ENCODE peak calls at places on chromosomes 16 and 17, in nine cellular contexts. T is upper lobe of right lung; B is tibial nerve; J is CD4-positive, CD25-positive, alpha-beta regulatory T cell; R is mesendoderm; D is left lung; H is neuronal stem cell; X is HAP-1; O is suprapubic skin. G is an unnamed sample. For H3K4me1, the result is how much of the 10 kb centered on the place peaks cover.

GRCh38 chr16:82769845-82770244 is 143.1 kb downstream of the CDH13 start:
- DNase-seq in X (no peak), H (no peak), R (no peak), T (no peak), D (no peak), O (no peak), B (no peak), J (no peak), G (no peak)

GRCh38 chr16:7182510-7183109 is 150.0 kb upstream of the RBFOX1 start:
- DNase-seq in X (no peak), J (no peak), B (no peak), R (peak), D (no peak), H (peak), T (no peak), O (no peak), G (no peak)

GRCh38 chr17:82201498-82201910 is 11.1 kb downstream of the CCDC57 start:
- DNase-seq in H (no peak), T (no peak), D (no peak), X (no peak), O (no peak), R (no peak), J (no peak), B (no peak), G (no peak)

GRCh38 chr16:67481561-67482259 is 753 bp upstream of the ATP6V0D1 start:
- DNase-seq in T (peak), O (peak), H (no peak), B (no peak), X (peak), D (no peak), R (no peak), J (peak), G (peak)

GRCh38 chr16:11556945-11557720 is 29.6 kb downstream of the LITAF start:
- DNase-seq in R (no peak), J (no peak), O (no peak), B (no peak), D (no peak), T (no peak), X (no peak), H (no peak), G (peak)

GRCh38 chr17:7022791-7023571 is at the start of gene BCL6B:
- DNase-seq in H (no peak), X (no peak), J (no peak), R (no peak), D (no peak), O (no peak), B (no peak), T (peak), G (no peak)

GRCh38 chr16:27242868-27243590 is 25.5 kb downstream of the NSMCE1 start:
- DNase-seq in B (no peak), X (no peak), D (no peak), T (peak), J (peak), O (no peak), H (no peak), R (no peak), G (peak)

GRCh38 chr16:3101018-3101840 is 2.1 kb upstream of the ZSCAN10 start:
- DNase-seq in H (no peak), D (no peak), O (no peak), T (no peak), J (peak), R (peak), X (peak), B (no peak), G (peak)

GRCh38 chr16:86519649-86520316 is 9.5 kb downstream of the FOXF1 start:
- DNase-seq in T (peak), H (peak), J (peak), O (no peak), D (no peak), B (no peak), R (peak), X (peak), G (peak)

GRCh38 chr16:81723098-81723723 is 55.9 kb upstream of the PLCG2 start:
- DNase-seq in B (no peak), X (peak), H (peak), O (no peak), R (peak), D (no peak), J (peak), T (no peak), G (peak)

GRCh38 chr17:55584055-55584685 is 72.9 kb upstream of the SMIM36 start:
- DNase-seq in R (no peak), J (no peak), H (no peak), D (no peak), X (no peak), O (no peak), B (no peak), T (no peak), G (no peak)

GRCh38 chr16:785563-786535 is 2.3 kb downstream of the RPUSD1 start:
- DNase-seq in X (peak), J (peak), D (peak), O (no peak), B (peak), T (peak), H (peak), R (peak), G (peak)

GRCh38 chr17:56939869-56940484 is 20.9 kb downstream of the COIL start:
- DNase-seq in D (no peak), T (no peak), O (no peak), B (no peak), X (no peak), R (peak), H (peak), J (peak), G (no peak)

GRCh38 chr17:47652570-47652969 is 2.9 kb downstream of the KPNB1 start:
- DNase-seq in O (no peak), J (no peak), T (no peak), H (no peak), X (no peak), D (no peak), R (peak), B (no peak), G (no peak)

GRCh38 chr16:30805056-30805369 is 18.0 kb upstream of the ZNF629 start:
- DNase-seq in J (no peak), B (no peak), D (no peak), X (no peak), H (peak), T (no peak), O (no peak), R (no peak), G (no peak)

GRCh38 chr17:46994993-46995392 is 15.9 kb upstream of the RPRML start:
- DNase-seq in J (no peak), D (no peak), H (no peak), R (no peak), O (no peak), B (no peak), T (no peak), X (no peak), G (peak)

GRCh38 chr16:57600048-57600835 is 28.2 kb upstream of the ADGRG1 start:
- DNase-seq in J (peak), B (no peak), T (peak), H (peak), O (no peak), R (peak), D (peak), X (peak), G (peak)

GRCh38 chr16:55552621-55553020 is 13.9 kb upstream of the CAPNS2 start:
- DNase-seq in H (no peak), B (no peak), D (no peak), J (no peak), T (no peak), R (no peak), O (no peak), X (no peak), G (no peak)

GRCh38 chr16:24346734-24347133 is 90.6 kb downstream of the CACNG3 start:
- DNase-seq in R (no peak), O (no peak), T (no peak), X (no peak), D (no peak), J (no peak), B (no peak), H (no peak), G (no peak)

GRCh38 chr16:12059216-12059769 is 82.8 kb downstream of the SNX29 start:
- DNase-seq in D (no peak), B (no peak), T (peak), O (peak), J (no peak), X (no peak), H (no peak), R (no peak), G (peak)

GRCh38 chr17:71188811-71189492 is 931.9 kb upstream of the SOX9 start:
- DNase-seq in D (no peak), R (no peak), J (no peak), X (no peak), H (no peak), O (no peak), B (no peak), T (no peak), G (no peak)

GRCh38 chr16:56956756-56957155 is 5.0 kb upstream of the CETP start:
- DNase-seq in J (no peak), O (peak), B (no peak), D (no peak), H (no peak), R (no peak), X (no peak), T (no peak), G (no peak)

GRCh38 chr17:60392845-60393702 is 1.1 kb upstream of the USP32 start:
- DNase-seq in B (no peak), D (no peak), X (peak), T (peak), O (peak), J (peak), R (peak), H (no peak), G (peak)

GRCh38 chr17:82012482-82013295 is 10.0 kb downstream of the CENPX start:
- DNase-seq in O (no peak), B (no peak), T (peak), X (no peak), H (no peak), D (peak), R (peak), J (no peak), G (no peak)

GRCh38 chr17:79339311-79339710 is 264.7 kb downstream of the ENGASE start:
- DNase-seq in R (no peak), J (no peak), X (no peak), D (peak), T (no peak), B (no peak), O (no peak), H (no peak), G (peak)

GRCh38 chr17:68535903-68536302 is 23.7 kb downstream of the PRKAR1A start:
- DNase-seq in B (no peak), X (no peak), J (no peak), D (no peak), H (no peak), R (no peak), T (no peak), O (no peak), G (no peak)

GRCh38 chr17:68531252-68531651 is 19.0 kb downstream of the PRKAR1A start:
- DNase-seq in R (no peak), D (no peak), X (no peak), J (no peak), O (no peak), H (no peak), T (no peak), B (no peak), G (no peak)

GRCh38 chr17:68534714-68535113 is 22.5 kb downstream of the PRKAR1A start:
- DNase-seq in D (no peak), J (no peak), H (no peak), B (no peak), O (no peak), T (no peak), R (no peak), X (no peak), G (no peak)

GRCh38 chr17:68532826-68533225 is 20.6 kb downstream of the PRKAR1A start:
- DNase-seq in R (no peak), X (no peak), O (no peak), J (no peak), T (no peak), D (no peak), H (no peak), B (no peak), G (no peak)

GRCh38 chr17:68533887-68534700 is 21.9 kb downstream of the PRKAR1A start:
- DNase-seq in O (no peak), J (peak), B (no peak), H (no peak), T (no peak), D (no peak), X (no peak), R (peak), G (no peak)
- H3K4me1 ChIP-seq in O (under half), J (under half), B (under half), H (under half), T (under half), D (under half), X (under half), R (under half), G (under half)

GRCh38 chr17:50635720-50636144 is 1.1 kb downstream of the ABCC3 start:
- DNase-seq in B (no peak), H (no peak), R (no peak), J (no peak), T (no peak), D (peak), X (no peak), O (no peak), G (peak)
- H3K4me1 ChIP-seq in B (under half), H (under half), R (under half), J (under half), T (under half), D (half or more), X (under half), O (under half), G (under half)

DNA sequence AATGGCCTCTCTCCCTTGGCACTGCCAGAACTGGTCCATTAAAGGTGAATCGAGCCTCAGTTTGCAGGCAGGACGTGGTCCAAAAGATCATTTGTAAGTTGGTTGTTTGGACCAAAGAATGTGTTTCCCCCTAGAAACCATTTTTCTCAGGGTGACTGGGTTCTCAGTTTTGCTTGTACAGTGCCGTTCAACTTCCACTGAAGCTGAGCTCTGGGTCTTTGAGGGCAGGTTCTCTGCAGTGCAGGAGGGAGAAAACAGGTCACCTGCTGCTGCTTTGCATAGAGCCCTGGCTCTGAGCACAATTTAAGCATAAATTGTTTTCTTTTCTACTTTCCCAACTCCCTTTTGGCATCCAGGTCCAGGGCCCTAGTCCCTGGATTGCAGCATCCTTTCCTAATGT is 8.9 kb upstream of the AMZ2 start:
- DNase-seq in O (no peak), D (no peak), R (no peak), T (no peak), H (no peak), B (no peak), X (no peak), J (peak), G (no peak)
- H3K4me1 ChIP-seq in O (under half), D (under half), R (under half), T (under half), H (under half), B (under half), X (under half), J (under half), G (under half)

GRCh38 chr17:17758443-17758842 is 77.2 kb downstream of the RAI1 start:
- DNase-seq in B (no peak), R (no peak), O (no peak), D (no peak), H (no peak), J (no peak), T (no peak), X (no peak), G (no peak)

GRCh38 chr17:17754719-17755686 is 73.7 kb downstream of the RAI1 start:
- DNase-seq in J (no peak), R (no peak), B (no peak), O (no peak), H (no peak), D (peak), T (peak), X (no peak), G (peak)

GRCh38 chr17:17757944-17758343 is 76.7 kb downstream of the RAI1 start:
- DNase-seq in H (no peak), R (no peak), D (no peak), B (no peak), T (no peak), X (no peak), J (no peak), O (no peak), G (peak)

GRCh38 chr17:17757391-17757791 is 76.1 kb downstream of the RAI1 start:
- DNase-seq in B (no peak), T (no peak), D (peak), X (no peak), J (peak), O (no peak), H (no peak), R (no peak), G (peak)

GRCh38 chr17:17755715-17756114 is 74.5 kb downstream of the RAI1 start:
- DNase-seq in T (no peak), R (no peak), B (no peak), D (peak), X (no peak), H (no peak), J (no peak), O (no peak), G (no peak)
- H3K4me1 ChIP-seq in T (under half), R (under half), B (under half), D (under half), X (under half), H (under half), J (half or more), O (under half), G (under half)

GRCh38 chr16:79131676-79132075 is 468.9 kb downstream of the MAF start:
- DNase-seq in T (no peak), B (no peak), D (no peak), X (no peak), O (no peak), H (no peak), J (no peak), R (no peak), G (no peak)

GRCh38 chr16:79127768-79128167 is 472.8 kb downstream of the MAF start:
- DNase-seq in J (no peak), R (no peak), O (no peak), T (no peak), B (no peak), X (no peak), H (no peak), D (no peak), G (no peak)

GRCh38 chr16:79134300-79134699 is 466.2 kb downstream of the MAF start:
- DNase-seq in O (no peak), B (no peak), H (no peak), J (no peak), D (no peak), X (no peak), R (no peak), T (no peak), G (no peak)

GRCh38 chr16:79132745-79133144 is 467.8 kb downstream of the MAF start:
- DNase-seq in H (no peak), B (no peak), R (no peak), O (no peak), X (no peak), D (no peak), T (no peak), J (no peak), G (peak)

GRCh38 chr16:79128706-79129105 is 471.8 kb downstream of the MAF start:
- DNase-seq in T (no peak), X (no peak), D (no peak), J (no peak), H (no peak), O (no peak), R (no peak), B (no peak), G (no peak)
- H3K4me1 ChIP-seq in T (under half), X (under half), D (under half), J (under half), H (under half), O (under half), R (under half), B (under half), G (under half)

DNA sequence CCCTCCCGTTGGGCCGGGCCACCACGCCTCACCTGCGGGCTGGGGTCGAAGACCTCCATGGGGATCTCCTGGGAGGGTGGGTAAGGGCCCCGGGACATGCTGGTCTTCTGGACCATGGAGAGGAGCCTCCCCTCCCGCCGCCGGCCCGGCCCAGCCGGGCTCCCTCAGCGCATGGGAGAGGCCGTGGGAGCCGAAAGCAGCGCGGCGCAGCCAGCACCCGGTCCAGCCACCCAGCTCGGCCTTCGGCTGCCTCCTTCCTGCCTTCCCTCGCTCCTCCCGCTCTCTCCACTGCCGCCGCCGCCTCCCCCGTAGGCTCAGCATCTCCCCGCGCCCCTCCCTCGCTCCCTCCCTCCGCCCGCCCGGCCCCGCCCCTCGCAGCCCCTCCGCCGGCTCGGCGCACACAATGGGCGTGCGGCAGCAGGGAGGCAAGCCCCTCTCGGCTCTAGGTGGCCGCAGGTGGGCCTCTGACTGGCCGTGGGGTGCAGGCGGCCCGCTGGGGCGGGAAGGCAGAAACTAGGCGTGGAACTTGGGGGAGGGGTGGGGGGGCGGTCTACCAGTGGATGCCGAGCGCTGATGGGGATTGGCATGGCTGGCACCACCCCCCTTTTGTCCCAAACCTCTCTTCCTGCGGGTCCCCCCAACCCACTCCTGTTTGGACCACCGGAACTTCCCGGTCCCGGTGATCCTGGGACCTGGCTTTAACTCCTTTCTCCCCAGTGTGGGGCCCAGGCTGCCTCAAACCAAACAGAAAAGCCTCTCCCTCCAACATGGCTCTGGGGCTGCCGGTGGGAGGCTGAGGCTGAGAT is at the start of gene CACNB1:
- DNase-seq in T (peak), R (peak), D (peak), H (peak), J (peak), B (peak), X (peak), O (peak), G (peak)
- H3K4me1 ChIP-seq in T (under half), R (under half), D (half or more), H (under half), J (half or more), B (under half), X (under half), O (half or more), G (under half)

GRCh38 chr16:87946596-87947350 is 4.5 kb upstream of the BANP start:
- DNase-seq in X (no peak), B (no peak), H (no peak), D (peak), J (no peak), T (no peak), O (no peak), R (no peak), G (peak)
- H3K4me1 ChIP-seq in X (under half), B (under half), H (under half), D (under half), J (under half), T (under half), O (under half), R (under half), G (under half)

GRCh38 chr16:88705076-88705684 is 1.0 kb downstream of the RNF166 start:
- DNase-seq in X (no peak), J (peak), H (no peak), T (no peak), R (no peak), O (no peak), B (no peak), D (no peak), G (no peak)
- H3K4me1 ChIP-seq in X (under half), J (half or more), H (under half), T (half or more), R (under half), O (half or more), B (under half), D (half or more), G (under half)

GRCh38 chr17:66545918-66546317 is 243.5 kb downstream of the PRKCA start:
- DNase-seq in X (no peak), R (no peak), H (no peak), O (no peak), D (no peak), J (no peak), T (no peak), B (no peak), G (no peak)

GRCh38 chr17:66549312-66549705 is 246.9 kb downstream of the PRKCA start:
- DNase-seq in D (no peak), X (no peak), B (no peak), J (no peak), R (peak), O (no peak), H (no peak), T (no peak), G (no peak)

GRCh38 chr17:66548659-66549311 is 246.4 kb downstream of the PRKCA start:
- DNase-seq in T (no peak), R (peak), O (no peak), X (no peak), J (no peak), H (no peak), B (no peak), D (no peak), G (no peak)

GRCh38 chr17:66548158-66548557 is 245.7 kb downstream of the PRKCA start:
- DNase-seq in H (no peak), X (no peak), O (no peak), T (no peak), B (no peak), J (peak), R (peak), D (no peak), G (no peak)

GRCh38 chr17:66547170-66547865 is 244.9 kb downstream of the PRKCA start:
- DNase-seq in R (no peak), X (no peak), B (no peak), H (no peak), D (no peak), J (peak), O (no peak), T (no peak), G (no peak)
- H3K4me1 ChIP-seq in R (under half), X (under half), B (under half), H (under half), D (under half), J (under half), O (under half), T (under half), G (under half)